ENCODE peak calls at places on chromosomes 1 and 21, in ten cellular contexts. H is endodermal cell, B is lung, Y is A549, V is tibial nerve, L is left ventricle myocardium inferior, C is lower lobe of right lung, G is Panc1, F is esophagus squamous epithelium, S is heart left ventricle. U is an unnamed sample. For H3K4me1, the result is how much of the 10 kb centered on the place peaks cover.

GRCh38 chr1:109584766-109585165 is 34.6 kb downstream of the GNAT2 start:
- DNase-seq in H (no peak), B (no peak), Y (no peak), V (no peak), L (no peak), C (no peak), G (no peak), F (no peak), S (no peak), U (no peak)

GRCh38 chr1:39800471-39800835 is 11.8 kb upstream of the BMP8B start:
- DNase-seq in H (no peak), B (no peak), Y (no peak), V (no peak), L (no peak), C (no peak), G (no peak), F (no peak), S (no peak), U (no peak)

GRCh38 chr1:196372896-196373536 is 235.2 kb downstream of the KCNT2 start:
- DNase-seq in H (no peak), B (no peak), Y (peak), V (no peak), L (no peak), C (no peak), G (no peak), F (no peak), S (no peak), U (no peak)

GRCh38 chr1:222919478-222919865 is 104.6 kb downstream of the DISP1 start:
- DNase-seq in H (no peak), B (no peak), Y (no peak), V (no peak), L (no peak), C (no peak), G (no peak), F (no peak), S (no peak), U (no peak)

GRCh38 chr1:226799634-226800281 is 60.7 kb upstream of the ITPKB start:
- DNase-seq in H (no peak), B (no peak), Y (no peak), V (no peak), L (no peak), C (no peak), G (no peak), F (no peak), S (no peak), U (no peak)

GRCh38 chr21:26099610-26100219 is 70.9 kb downstream of the APP start:
- DNase-seq in H (no peak), B (no peak), Y (no peak), V (no peak), L (no peak), C (no peak), G (no peak), F (no peak), S (no peak), U (peak)

GRCh38 chr1:170168263-170168662 is 22.5 kb downstream of the NTMT2 start:
- DNase-seq in H (no peak), B (no peak), Y (no peak), V (no peak), L (no peak), C (no peak), G (no peak), F (no peak), S (no peak), U (no peak)

GRCh38 chr1:111603979-111604378 is 15.6 kb upstream of the RAP1A start:
- DNase-seq in H (no peak), B (no peak), Y (no peak), V (no peak), L (no peak), C (no peak), G (no peak), F (peak), S (no peak), U (no peak)

GRCh38 chr1:244214009-244214967 is 163.2 kb downstream of the ZBTB18 start:
- DNase-seq in H (peak), B (no peak), Y (peak), V (no peak), L (peak), C (no peak), G (no peak), F (no peak), S (no peak), U (peak)

GRCh38 chr1:236761397-236762132 is 33.5 kb upstream of the MTR start:
- DNase-seq in H (no peak), B (no peak), Y (no peak), V (no peak), L (no peak), C (no peak), G (no peak), F (no peak), S (no peak), U (no peak)

GRCh38 chr1:223887724-223888428 is 42.1 kb upstream of the TP53BP2 start:
- DNase-seq in H (no peak), B (no peak), Y (peak), V (no peak), L (no peak), C (no peak), G (peak), F (no peak), S (no peak), U (no peak)

GRCh38 chr1:35178874-35179380 is 14.0 kb downstream of the SFPQ start:
- DNase-seq in H (no peak), B (no peak), Y (no peak), V (no peak), L (no peak), C (no peak), G (no peak), F (no peak), S (no peak), U (no peak)

GRCh38 chr1:109091196-109092193 is 931 bp downstream of the TMEM167B start:
- DNase-seq in H (peak), B (no peak), Y (peak), V (no peak), L (no peak), C (no peak), G (no peak), F (no peak), S (no peak), U (no peak)

GRCh38 chr21:25857308-25858099 is 122.7 kb downstream of the GABPA start:
- DNase-seq in H (no peak), B (no peak), Y (no peak), V (no peak), L (no peak), C (no peak), G (no peak), F (no peak), S (no peak), U (no peak)

GRCh38 chr1:33390550-33390949 is 40.3 kb downstream of the PHC2 start:
- DNase-seq in H (no peak), B (no peak), Y (no peak), V (no peak), L (no peak), C (no peak), G (no peak), F (no peak), S (no peak), U (no peak)

GRCh38 chr1:228794810-228795209 is 59.5 kb downstream of the RHOU start:
- DNase-seq in H (peak), B (no peak), Y (no peak), V (no peak), L (no peak), C (no peak), G (no peak), F (no peak), S (no peak), U (no peak)

GRCh38 chr1:27668808-27669723 is 2.9 kb downstream of the IFI6 start:
- DNase-seq in H (peak), B (peak), Y (peak), V (peak), L (peak), C (peak), G (no peak), F (no peak), S (peak), U (peak)

GRCh38 chr21:46610018-46610701 is 5.3 kb upstream of the S100B start:
- DNase-seq in H (no peak), B (no peak), Y (no peak), V (no peak), L (no peak), C (no peak), G (no peak), F (no peak), S (no peak), U (no peak)

GRCh38 chr21:46605759-46606426 is 1.0 kb upstream of the S100B start:
- DNase-seq in H (peak), B (peak), Y (no peak), V (no peak), L (peak), C (peak), G (no peak), F (no peak), S (peak), U (no peak)

GRCh38 chr21:46607605-46608004 is 2.7 kb upstream of the S100B start:
- DNase-seq in H (no peak), B (no peak), Y (no peak), V (no peak), L (no peak), C (no peak), G (no peak), F (no peak), S (no peak), U (no peak)

GRCh38 chr21:46606427-46606813 is 1.5 kb upstream of the S100B start:
- DNase-seq in H (no peak), B (no peak), Y (no peak), V (no peak), L (no peak), C (no peak), G (no peak), F (no peak), S (no peak), U (no peak)

DNA sequence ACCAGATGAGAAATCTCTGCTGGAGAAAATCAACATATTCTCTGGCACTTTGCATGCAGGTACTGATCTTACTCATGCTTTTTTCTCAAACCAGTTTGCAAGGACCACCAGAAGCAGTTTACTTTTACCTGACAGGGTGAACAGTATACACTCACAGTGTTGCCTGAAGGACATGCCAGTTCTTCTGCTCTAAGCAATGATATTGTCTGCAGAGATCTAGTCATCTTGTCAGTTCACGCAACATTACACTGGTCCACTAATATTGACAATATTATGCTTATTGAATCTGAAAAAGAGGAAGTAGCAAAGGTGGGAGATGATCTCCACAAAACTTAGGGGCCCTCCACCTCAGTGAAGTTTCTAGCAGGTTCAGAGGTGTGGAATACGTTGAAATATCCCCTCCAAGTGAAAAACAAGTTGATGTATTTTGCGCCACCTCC is 3.8 kb upstream of the S100B start:
- DNase-seq in H (no peak), B (no peak), Y (no peak), V (no peak), L (no peak), C (no peak), G (no peak), F (no peak), S (no peak), U (no peak)
- H3K4me1 ChIP-seq in H (under half), B (under half), Y (under half), V (under half), L (under half), C (under half), G (under half), F (under half), S (under half), U (under half)

GRCh38 chr21:34182436-34182835 is 109.1 kb downstream of the MRPS6 start:
- DNase-seq in H (no peak), B (no peak), Y (no peak), V (no peak), L (no peak), C (no peak), G (no peak), F (no peak), S (no peak), U (no peak)
- TF ChIP-seq CTCF in H (no peak), B (no peak), Y (no peak), V (no peak), L (no peak), C (no peak), G (no peak), F (no peak), S (no peak), U (no peak)

GRCh38 chr1:246566808-246567154 is 525 bp downstream of the CNST start:
- DNase-seq in H (no peak), B (no peak), Y (peak), V (peak), L (no peak), C (no peak), G (no peak), F (no peak), S (no peak), U (no peak)
- H3K4me1 ChIP-seq in H (under half), B (under half), Y (under half), V (under half), L (half or more), C (half or more), G (under half), F (under half), S (half or more), U (under half)

GRCh38 chr1:65581120-65581519 is 160.7 kb downstream of the LEPR start:
- DNase-seq in H (no peak), B (no peak), Y (no peak), V (no peak), L (no peak), C (no peak), G (no peak), F (no peak), S (no peak), U (no peak)
- TF ChIP-seq CTCF in H (peak), B (no peak), Y (no peak), V (no peak), L (peak), C (peak), G (no peak), F (no peak), S (peak), U (no peak)